ENCODE peak calls at places on chromosomes 13 and 19, in eight cellular contexts. One of them, this sample, is unnamed.

GRCh38 chr13:32824671-32825070 is 191.6 kb upstream of the KL start:
- DNase-seq in heart left ventricle: no peak
- DNase-seq in transverse colon: no peak
- DNase-seq in uterus: no peak
- DNase-seq in ovary: no peak
- DNase-seq in gastrocnemius medialis: no peak
- DNase-seq in tibial nerve: no peak
- DNase-seq in thyroid gland: no peak
- DNase-seq in this sample: no peak

GRCh38 chr13:112106467-112107141 is 39.7 kb downstream of the SOX1 start:
- DNase-seq in tibial nerve: no peak
- DNase-seq in transverse colon: no peak
- DNase-seq in ovary: no peak
- DNase-seq in uterus: no peak
- DNase-seq in thyroid gland: peak
- DNase-seq in heart left ventricle: no peak
- DNase-seq in gastrocnemius medialis: no peak
- DNase-seq in this sample: no peak

GRCh38 chr19:55305491-55305890 is 19.6 kb downstream of the TMEM150B start:
- DNase-seq in gastrocnemius medialis: peak
- DNase-seq in uterus: peak
- DNase-seq in ovary: peak
- DNase-seq in tibial nerve: no peak
- DNase-seq in transverse colon: no peak
- DNase-seq in thyroid gland: no peak
- DNase-seq in heart left ventricle: no peak
- DNase-seq in this sample: no peak

GRCh38 chr13:108777421-108778420 is 148.3 kb downstream of the MYO16 start:
- DNase-seq in gastrocnemius medialis: no peak
- DNase-seq in tibial nerve: no peak
- DNase-seq in thyroid gland: no peak
- DNase-seq in uterus: no peak
- DNase-seq in transverse colon: no peak
- DNase-seq in ovary: no peak
- DNase-seq in heart left ventricle: no peak
- DNase-seq in this sample: no peak

GRCh38 chr19:47020132-47020805 is 632 bp downstream of the NPAS1 start:
- DNase-seq in uterus: no peak
- DNase-seq in ovary: no peak
- DNase-seq in gastrocnemius medialis: no peak
- DNase-seq in transverse colon: no peak
- DNase-seq in thyroid gland: no peak
- DNase-seq in tibial nerve: no peak
- DNase-seq in heart left ventricle: no peak
- DNase-seq in this sample: peak

GRCh38 chr13:75421987-75422386 is 60.0 kb downstream of the TBC1D4 start:
- DNase-seq in tibial nerve: no peak
- DNase-seq in uterus: no peak
- DNase-seq in heart left ventricle: no peak
- DNase-seq in transverse colon: no peak
- DNase-seq in thyroid gland: no peak
- DNase-seq in gastrocnemius medialis: no peak
- DNase-seq in ovary: no peak
- DNase-seq in this sample: no peak

GRCh38 chr13:41418027-41418426 is 39.3 kb upstream of the RGCC start:
- DNase-seq in transverse colon: no peak
- DNase-seq in thyroid gland: no peak
- DNase-seq in heart left ventricle: no peak
- DNase-seq in gastrocnemius medialis: no peak
- DNase-seq in ovary: no peak
- DNase-seq in uterus: no peak
- DNase-seq in tibial nerve: no peak
- DNase-seq in this sample: no peak

GRCh38 chr19:53553865-53554791 is 16.2 kb downstream of the ZNF331 start:
- DNase-seq in thyroid gland: peak
- DNase-seq in ovary: peak
- DNase-seq in heart left ventricle: peak
- DNase-seq in transverse colon: peak
- DNase-seq in gastrocnemius medialis: peak
- DNase-seq in tibial nerve: peak
- DNase-seq in uterus: peak
- DNase-seq in this sample: peak

GRCh38 chr19:47560999-47561398 is 11.9 kb downstream of the ZNF541 start:
- DNase-seq in transverse colon: no peak
- DNase-seq in tibial nerve: no peak
- DNase-seq in gastrocnemius medialis: no peak
- DNase-seq in thyroid gland: no peak
- DNase-seq in ovary: no peak
- DNase-seq in uterus: no peak
- DNase-seq in heart left ventricle: no peak
- DNase-seq in this sample: no peak

GRCh38 chr19:23992348-23992747 is 77.7 kb downstream of the ZNF726 start:
- DNase-seq in tibial nerve: no peak
- DNase-seq in ovary: no peak
- DNase-seq in gastrocnemius medialis: no peak
- DNase-seq in heart left ventricle: no peak
- DNase-seq in uterus: no peak
- DNase-seq in thyroid gland: no peak
- DNase-seq in transverse colon: no peak
- DNase-seq in this sample: no peak

GRCh38 chr19:1105873-1106840 is 2.4 kb downstream of the GPX4 start:
- DNase-seq in ovary: peak
- DNase-seq in uterus: no peak
- DNase-seq in transverse colon: no peak
- DNase-seq in heart left ventricle: no peak
- DNase-seq in gastrocnemius medialis: no peak
- DNase-seq in tibial nerve: no peak
- DNase-seq in thyroid gland: no peak
- DNase-seq in this sample: no peak

GRCh38 chr13:41509996-41510395 is 52.6 kb downstream of the RGCC start:
- DNase-seq in tibial nerve: no peak
- DNase-seq in uterus: no peak
- DNase-seq in thyroid gland: no peak
- DNase-seq in transverse colon: no peak
- DNase-seq in ovary: no peak
- DNase-seq in gastrocnemius medialis: no peak
- DNase-seq in heart left ventricle: no peak
- DNase-seq in this sample: no peak

GRCh38 chr13:51887441-51887840 is 25.7 kb downstream of the CCDC70 start:
- DNase-seq in gastrocnemius medialis: no peak
- DNase-seq in ovary: no peak
- DNase-seq in heart left ventricle: no peak
- DNase-seq in transverse colon: no peak
- DNase-seq in thyroid gland: no peak
- DNase-seq in tibial nerve: no peak
- DNase-seq in uterus: no peak
- DNase-seq in this sample: no peak

GRCh38 chr13:78298657-78299056 is 304.7 kb downstream of the POU4F1 start:
- DNase-seq in tibial nerve: no peak
- DNase-seq in heart left ventricle: no peak
- DNase-seq in ovary: no peak
- DNase-seq in transverse colon: no peak
- DNase-seq in thyroid gland: no peak
- DNase-seq in uterus: no peak
- DNase-seq in gastrocnemius medialis: no peak
- DNase-seq in this sample: no peak

GRCh38 chr19:5330307-5330720 is 10.3 kb downstream of the PTPRS start:
- DNase-seq in tibial nerve: no peak
- DNase-seq in heart left ventricle: peak
- DNase-seq in thyroid gland: no peak
- DNase-seq in gastrocnemius medialis: no peak
- DNase-seq in uterus: no peak
- DNase-seq in transverse colon: no peak
- DNase-seq in ovary: no peak
- DNase-seq in this sample: no peak

GRCh38 chr19:47765522-47766358 is 12.8 kb upstream of the SELENOW start:
- DNase-seq in transverse colon: peak
- DNase-seq in thyroid gland: peak
- DNase-seq in gastrocnemius medialis: no peak
- DNase-seq in heart left ventricle: peak
- DNase-seq in tibial nerve: no peak
- DNase-seq in uterus: peak
- DNase-seq in ovary: peak
- DNase-seq in this sample: peak

GRCh38 chr19:37594064-37594981 is at the start of the genes ZNF540 and ZNF571:
- DNase-seq in transverse colon: peak
- DNase-seq in tibial nerve: peak
- DNase-seq in uterus: peak
- DNase-seq in heart left ventricle: peak
- DNase-seq in ovary: peak
- DNase-seq in gastrocnemius medialis: peak
- DNase-seq in thyroid gland: peak
- DNase-seq in this sample: peak
- TF ChIP-seq POLR2A in transverse colon: peak
- TF ChIP-seq POLR2A in tibial nerve: peak
- TF ChIP-seq POLR2A in uterus: peak
- TF ChIP-seq POLR2A in heart left ventricle: peak
- TF ChIP-seq POLR2A in ovary: peak
- TF ChIP-seq POLR2A in gastrocnemius medialis: peak
- TF ChIP-seq POLR2A in thyroid gland: no peak
- TF ChIP-seq POLR2A in this sample: no peak

DNA sequence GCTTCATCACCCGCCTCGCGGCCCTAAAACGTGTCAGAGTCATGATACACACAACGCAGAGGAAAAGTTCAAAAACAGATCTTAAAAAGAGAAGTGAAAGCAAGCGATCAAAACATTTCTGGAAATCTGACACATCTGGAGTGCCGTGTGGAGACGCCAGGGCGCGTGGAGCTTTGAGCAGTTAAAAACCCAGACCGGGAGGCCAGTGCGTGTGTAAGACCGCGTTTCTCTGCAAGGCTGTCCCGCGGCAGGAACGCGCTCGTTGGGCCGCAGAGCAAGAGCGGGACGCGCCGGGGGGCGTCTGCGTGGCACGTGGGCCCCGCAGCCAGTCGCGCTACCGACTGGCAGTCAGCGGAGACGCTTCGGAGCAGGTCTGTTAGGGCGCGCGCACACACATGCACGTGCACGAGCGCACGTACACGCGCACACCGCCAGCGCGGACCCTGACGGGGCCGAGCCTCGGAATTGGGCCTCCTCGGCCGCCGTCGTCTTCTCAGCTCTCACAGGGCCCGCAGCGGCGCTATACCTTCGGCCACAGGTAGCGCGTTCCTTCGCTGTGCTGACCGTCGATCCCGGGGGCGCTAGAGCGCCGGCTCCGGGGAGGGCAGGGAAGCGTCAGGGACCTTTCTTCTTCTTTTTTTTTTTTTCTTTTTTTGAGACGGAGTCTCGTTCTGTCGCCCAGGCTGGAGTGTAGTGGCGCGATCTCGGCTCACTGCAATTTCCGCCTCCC is 35.8 kb downstream of the RNF6 start:
- DNase-seq in ovary: peak
- DNase-seq in uterus: peak
- DNase-seq in gastrocnemius medialis: peak
- DNase-seq in thyroid gland: peak
- DNase-seq in transverse colon: peak
- DNase-seq in tibial nerve: peak
- DNase-seq in heart left ventricle: peak
- DNase-seq in this sample: peak
- TF ChIP-seq POLR2A in ovary: no peak
- TF ChIP-seq POLR2A in uterus: no peak
- TF ChIP-seq POLR2A in gastrocnemius medialis: no peak
- TF ChIP-seq POLR2A in thyroid gland: no peak
- TF ChIP-seq POLR2A in transverse colon: peak
- TF ChIP-seq POLR2A in tibial nerve: peak
- TF ChIP-seq POLR2A in heart left ventricle: no peak
- TF ChIP-seq POLR2A in this sample: no peak

GRCh38 chr13:46052314-46053161 is at the start of gene ZC3H13:
- DNase-seq in gastrocnemius medialis: peak
- DNase-seq in tibial nerve: peak
- DNase-seq in thyroid gland: peak
- DNase-seq in transverse colon: peak
- DNase-seq in ovary: peak
- DNase-seq in heart left ventricle: peak
- DNase-seq in uterus: peak
- DNase-seq in this sample: peak
- TF ChIP-seq POLR2A in gastrocnemius medialis: peak
- TF ChIP-seq POLR2A in tibial nerve: peak
- TF ChIP-seq POLR2A in thyroid gland: no peak
- TF ChIP-seq POLR2A in transverse colon: peak
- TF ChIP-seq POLR2A in ovary: peak
- TF ChIP-seq POLR2A in heart left ventricle: no peak
- TF ChIP-seq POLR2A in uterus: peak
- TF ChIP-seq POLR2A in this sample: peak

GRCh38 chr19:49363265-49364082 is at the start of gene DKKL1:
- DNase-seq in thyroid gland: peak
- DNase-seq in uterus: peak
- DNase-seq in ovary: peak
- DNase-seq in tibial nerve: peak
- DNase-seq in heart left ventricle: peak
- DNase-seq in gastrocnemius medialis: peak
- DNase-seq in transverse colon: peak
- DNase-seq in this sample: peak
- TF ChIP-seq POLR2A in thyroid gland: no peak
- TF ChIP-seq POLR2A in uterus: peak
- TF ChIP-seq POLR2A in ovary: peak
- TF ChIP-seq POLR2A in tibial nerve: peak
- TF ChIP-seq POLR2A in heart left ventricle: no peak
- TF ChIP-seq POLR2A in gastrocnemius medialis: peak
- TF ChIP-seq POLR2A in transverse colon: no peak
- TF ChIP-seq POLR2A in this sample: peak

This sample was measured in upper lobe of left lung.